ENCODE peak calls at places on chromosomes 16 and 17, in ten cellular contexts. One of them, this sample, is unnamed.

GRCh38 chr16:56360117-56361008 is 65.0 kb downstream of the AMFR start:
- DNase-seq in HEK293T: no peak
- DNase-seq in pancreas: no peak
- DNase-seq in heart right ventricle: no peak
- DNase-seq in cardiac muscle cell: no peak
- DNase-seq in NCI-H1417: no peak
- DNase-seq in effector CD8-positive, alpha-beta T cell: no peak
- DNase-seq in central memory CD4-positive, alpha-beta T cell: no peak
- DNase-seq in NCI-H1092 treated with DMSO at 0.1 percent for 48 hours: no peak
- DNase-seq in stimulated activated CD4-positive, alpha-beta T cell treated with anti-CD3 and anti-CD28 coated beads, Interleukin-15, amount 100 ng/mL, for 1 hour: no peak
- DNase-seq in this sample: no peak

GRCh38 chr17:5868916-5869475 is 201.2 kb upstream of the WSCD1 start:
- DNase-seq in stimulated activated CD4-positive, alpha-beta T cell treated with anti-CD3 and anti-CD28 coated beads, Interleukin-15, amount 100 ng/mL, for 1 hour: no peak
- DNase-seq in effector CD8-positive, alpha-beta T cell: no peak
- DNase-seq in cardiac muscle cell: no peak
- DNase-seq in heart right ventricle: no peak
- DNase-seq in NCI-H1417: no peak
- DNase-seq in NCI-H1092 treated with DMSO at 0.1 percent for 48 hours: no peak
- DNase-seq in HEK293T: no peak
- DNase-seq in pancreas: no peak
- DNase-seq in central memory CD4-positive, alpha-beta T cell: no peak
- DNase-seq in this sample: no peak

GRCh38 chr17:65314212-65314611 is 177.0 kb downstream of the RGS9 start:
- DNase-seq in central memory CD4-positive, alpha-beta T cell: no peak
- DNase-seq in NCI-H1092 treated with DMSO at 0.1 percent for 48 hours: no peak
- DNase-seq in NCI-H1417: no peak
- DNase-seq in effector CD8-positive, alpha-beta T cell: no peak
- DNase-seq in pancreas: no peak
- DNase-seq in HEK293T: no peak
- DNase-seq in cardiac muscle cell: no peak
- DNase-seq in stimulated activated CD4-positive, alpha-beta T cell treated with anti-CD3 and anti-CD28 coated beads, Interleukin-15, amount 100 ng/mL, for 1 hour: no peak
- DNase-seq in heart right ventricle: no peak
- DNase-seq in this sample: no peak

GRCh38 chr16:31072540-31073072 is 1.4 kb downstream of the ZNF668 start:
- DNase-seq in effector CD8-positive, alpha-beta T cell: no peak
- DNase-seq in NCI-H1092 treated with DMSO at 0.1 percent for 48 hours: no peak
- DNase-seq in stimulated activated CD4-positive, alpha-beta T cell treated with anti-CD3 and anti-CD28 coated beads, Interleukin-15, amount 100 ng/mL, for 1 hour: no peak
- DNase-seq in central memory CD4-positive, alpha-beta T cell: no peak
- DNase-seq in HEK293T: no peak
- DNase-seq in cardiac muscle cell: peak
- DNase-seq in NCI-H1417: no peak
- DNase-seq in heart right ventricle: no peak
- DNase-seq in pancreas: peak
- DNase-seq in this sample: no peak

GRCh38 chr17:57375770-57376181 is 119.5 kb downstream of the MSI2 start:
- DNase-seq in NCI-H1417: no peak
- DNase-seq in cardiac muscle cell: no peak
- DNase-seq in heart right ventricle: no peak
- DNase-seq in central memory CD4-positive, alpha-beta T cell: no peak
- DNase-seq in HEK293T: no peak
- DNase-seq in pancreas: no peak
- DNase-seq in NCI-H1092 treated with DMSO at 0.1 percent for 48 hours: no peak
- DNase-seq in effector CD8-positive, alpha-beta T cell: no peak
- DNase-seq in stimulated activated CD4-positive, alpha-beta T cell treated with anti-CD3 and anti-CD28 coated beads, Interleukin-15, amount 100 ng/mL, for 1 hour: no peak
- DNase-seq in this sample: no peak

GRCh38 chr16:48385272-48385953 is at the start of gene SIAH1:
- DNase-seq in effector CD8-positive, alpha-beta T cell: peak
- DNase-seq in NCI-H1092 treated with DMSO at 0.1 percent for 48 hours: peak
- DNase-seq in stimulated activated CD4-positive, alpha-beta T cell treated with anti-CD3 and anti-CD28 coated beads, Interleukin-15, amount 100 ng/mL, for 1 hour: peak
- DNase-seq in HEK293T: peak
- DNase-seq in cardiac muscle cell: peak
- DNase-seq in heart right ventricle: peak
- DNase-seq in NCI-H1417: peak
- DNase-seq in pancreas: peak
- DNase-seq in central memory CD4-positive, alpha-beta T cell: peak
- DNase-seq in this sample: peak

GRCh38 chr17:50271173-50271750 is 3.0 kb upstream of the TMEM92 start:
- DNase-seq in pancreas: no peak
- DNase-seq in NCI-H1092 treated with DMSO at 0.1 percent for 48 hours: no peak
- DNase-seq in stimulated activated CD4-positive, alpha-beta T cell treated with anti-CD3 and anti-CD28 coated beads, Interleukin-15, amount 100 ng/mL, for 1 hour: no peak
- DNase-seq in HEK293T: no peak
- DNase-seq in effector CD8-positive, alpha-beta T cell: no peak
- DNase-seq in heart right ventricle: no peak
- DNase-seq in NCI-H1417: no peak
- DNase-seq in cardiac muscle cell: no peak
- DNase-seq in central memory CD4-positive, alpha-beta T cell: no peak
- DNase-seq in this sample: no peak

GRCh38 chr17:68054296-68054900 is 18.9 kb downstream of the KPNA2 start:
- DNase-seq in NCI-H1417: no peak
- DNase-seq in central memory CD4-positive, alpha-beta T cell: no peak
- DNase-seq in heart right ventricle: peak
- DNase-seq in cardiac muscle cell: peak
- DNase-seq in stimulated activated CD4-positive, alpha-beta T cell treated with anti-CD3 and anti-CD28 coated beads, Interleukin-15, amount 100 ng/mL, for 1 hour: no peak
- DNase-seq in effector CD8-positive, alpha-beta T cell: no peak
- DNase-seq in HEK293T: no peak
- DNase-seq in pancreas: no peak
- DNase-seq in NCI-H1092 treated with DMSO at 0.1 percent for 48 hours: no peak
- DNase-seq in this sample: no peak

This sample was measured in activated naive CD4-positive, alpha-beta T cell.